ENCODE peak calls at places on chromosomes 7 and 10, in seven cellular contexts. One of them, this sample, is unnamed.

GRCh38 chr7:128791968-128792319 is at the start of gene CCDC136:
- DNase-seq in NCI-H1092 treated with DMSO at 0.1 percent for 48 hours: no peak
- DNase-seq in stimulated activated CD8-positive, alpha-beta memory T cell treated with anti-CD3 and anti-CD28 coated beads, Interleukin-15, amount 100 ng/mL, for 24 hours: no peak
- DNase-seq in stomach: no peak
- DNase-seq in hippocampal formation: no peak
- DNase-seq in T-helper 9 cell: no peak
- DNase-seq in globus pallidus: no peak
- DNase-seq in this sample: no peak

GRCh38 chr7:137395425-137395824 is 51.9 kb upstream of the PTN start:
- DNase-seq in NCI-H1092 treated with DMSO at 0.1 percent for 48 hours: peak
- DNase-seq in stimulated activated CD8-positive, alpha-beta memory T cell treated with anti-CD3 and anti-CD28 coated beads, Interleukin-15, amount 100 ng/mL, for 24 hours: no peak
- DNase-seq in stomach: no peak
- DNase-seq in hippocampal formation: peak
- DNase-seq in T-helper 9 cell: no peak
- DNase-seq in globus pallidus: peak
- DNase-seq in this sample: no peak

GRCh38 chr7:133293390-133294110 is 40.7 kb downstream of the EXOC4 start:
- DNase-seq in NCI-H1092 treated with DMSO at 0.1 percent for 48 hours: peak
- DNase-seq in stimulated activated CD8-positive, alpha-beta memory T cell treated with anti-CD3 and anti-CD28 coated beads, Interleukin-15, amount 100 ng/mL, for 24 hours: no peak
- DNase-seq in stomach: no peak
- DNase-seq in hippocampal formation: no peak
- DNase-seq in T-helper 9 cell: no peak
- DNase-seq in globus pallidus: no peak
- DNase-seq in this sample: no peak

GRCh38 chr10:112952282-112952991 is 2.4 kb downstream of the TCF7L2 start:
- DNase-seq in NCI-H1092 treated with DMSO at 0.1 percent for 48 hours: no peak
- DNase-seq in stimulated activated CD8-positive, alpha-beta memory T cell treated with anti-CD3 and anti-CD28 coated beads, Interleukin-15, amount 100 ng/mL, for 24 hours: no peak
- DNase-seq in stomach: no peak
- DNase-seq in hippocampal formation: no peak
- DNase-seq in T-helper 9 cell: no peak
- DNase-seq in globus pallidus: peak
- DNase-seq in this sample: no peak

GRCh38 chr7:19128856-19129255 is 11.4 kb upstream of the TWIST1 start:
- DNase-seq in NCI-H1092 treated with DMSO at 0.1 percent for 48 hours: no peak
- DNase-seq in stimulated activated CD8-positive, alpha-beta memory T cell treated with anti-CD3 and anti-CD28 coated beads, Interleukin-15, amount 100 ng/mL, for 24 hours: no peak
- DNase-seq in stomach: no peak
- DNase-seq in hippocampal formation: no peak
- DNase-seq in T-helper 9 cell: no peak
- DNase-seq in globus pallidus: no peak
- DNase-seq in this sample: no peak

GRCh38 chr10:86600296-86600695 is 54.1 kb upstream of the OPN4 start:
- DNase-seq in NCI-H1092 treated with DMSO at 0.1 percent for 48 hours: no peak
- DNase-seq in stimulated activated CD8-positive, alpha-beta memory T cell treated with anti-CD3 and anti-CD28 coated beads, Interleukin-15, amount 100 ng/mL, for 24 hours: no peak
- DNase-seq in stomach: no peak
- DNase-seq in hippocampal formation: no peak
- DNase-seq in T-helper 9 cell: no peak
- DNase-seq in globus pallidus: no peak
- DNase-seq in this sample: no peak

GRCh38 chr10:77350711-77351119 is 286.9 kb downstream of the KCNMA1 start:
- DNase-seq in NCI-H1092 treated with DMSO at 0.1 percent for 48 hours: no peak
- DNase-seq in stimulated activated CD8-positive, alpha-beta memory T cell treated with anti-CD3 and anti-CD28 coated beads, Interleukin-15, amount 100 ng/mL, for 24 hours: no peak
- DNase-seq in stomach: peak
- DNase-seq in hippocampal formation: no peak
- DNase-seq in T-helper 9 cell: no peak
- DNase-seq in globus pallidus: no peak
- DNase-seq in this sample: no peak

GRCh38 chr7:1770331-1770730 is 100.3 kb downstream of the ELFN1 start:
- DNase-seq in NCI-H1092 treated with DMSO at 0.1 percent for 48 hours: no peak
- DNase-seq in stimulated activated CD8-positive, alpha-beta memory T cell treated with anti-CD3 and anti-CD28 coated beads, Interleukin-15, amount 100 ng/mL, for 24 hours: no peak
- DNase-seq in stomach: peak
- DNase-seq in hippocampal formation: no peak
- DNase-seq in T-helper 9 cell: no peak
- DNase-seq in globus pallidus: no peak
- DNase-seq in this sample: no peak

This sample was measured in NCI-H2227 treated with DMSO at 0.1 percent for 48 hours.